ENCODE peak calls at places on chromosome 4, in ten cellular contexts. B, P, D, M, H, R, T, C, X and W are unnamed samples.

GRCh38 chr4:47011189-47011518 is 17.8 kb upstream of the GABRA4 start:
- DNase-seq in P (no peak), B (no peak), H (no peak), X (no peak), C (no peak), R (peak), M (no peak), D (no peak), T (no peak), W (no peak)

GRCh38 chr4:40178672-40179071 is 18.2 kb upstream of the RHOH start:
- DNase-seq in H (no peak), B (no peak), R (no peak), P (no peak), M (no peak), C (no peak), T (no peak), D (no peak), X (no peak), W (no peak)

GRCh38 chr4:25702848-25703247 is 47.2 kb downstream of the SLC34A2 start:
- DNase-seq in M (no peak), X (no peak), B (no peak), R (no peak), H (no peak), C (no peak), P (no peak), D (no peak), T (no peak), W (peak)

GRCh38 chr4:30753316-30753715 is 33.1 kb downstream of the PCDH7 start:
- DNase-seq in P (no peak), X (no peak), M (no peak), C (no peak), B (no peak), R (no peak), H (no peak), T (no peak), D (no peak), W (no peak)

GRCh38 chr4:111556141-111556781 is 589.0 kb upstream of the FAM241A start:
- DNase-seq in B (no peak), P (no peak), D (no peak), M (no peak), R (no peak), C (no peak), X (no peak), T (no peak), H (no peak), W (no peak)

GRCh38 chr4:27861802-27862201 is 1001.2 kb downstream of the STIM2 start:
- DNase-seq in D (no peak), P (no peak), B (no peak), X (no peak), T (no peak), R (no peak), C (no peak), M (no peak), H (peak), W (no peak)

GRCh38 chr4:183337349-183337748 is 15.1 kb upstream of the CLDN24 start:
- DNase-seq in X (no peak), P (no peak), H (no peak), B (no peak), T (no peak), M (no peak), C (no peak), R (no peak), D (no peak), W (no peak)

GRCh38 chr4:11397146-11397545 is 31.5 kb downstream of the HS3ST1 start:
- DNase-seq in X (no peak), P (no peak), T (no peak), M (no peak), C (no peak), D (no peak), R (no peak), H (no peak), B (no peak), W (no peak)

GRCh38 chr4:110869862-110870577 is 247.1 kb upstream of the PITX2 start:
- DNase-seq in M (no peak), T (no peak), B (no peak), C (no peak), R (no peak), H (no peak), P (no peak), X (no peak), D (no peak), W (peak)

GRCh38 chr4:14315129-14315528 is 687.2 kb upstream of the CPEB2 start:
- DNase-seq in B (no peak), X (no peak), T (no peak), P (no peak), M (no peak), H (no peak), R (no peak), D (no peak), C (no peak), W (no peak)